ENCODE peak calls at places on chromosomes 13 and 19, in six cellular contexts. Q, L, D, W, M and F are unnamed samples.

GRCh38 chr19:41373993-41374392 is 2.3 kb upstream of the TMEM91 start:
- DNase-seq in Q (peak), D (peak), L (peak), W (peak), M (no peak), F (peak)

GRCh38 chr13:59568306-59568705 is 595.4 kb downstream of the DIAPH3 start:
- DNase-seq in W (no peak), M (no peak), D (no peak), L (no peak), Q (no peak), F (peak)

GRCh38 chr19:10566658-10567410 is 1.0 kb upstream of the KRI1 start:
- DNase-seq in W (no peak), D (no peak), M (no peak), Q (peak), L (no peak), F (no peak)

GRCh38 chr13:110644892-110645521 is 29.7 kb downstream of the NAXD start:
- DNase-seq in Q (peak), L (peak), W (peak), M (peak), D (peak), F (peak)

GRCh38 chr19:5889288-5889971 is 14.2 kb downstream of the NDUFA11 start:
- DNase-seq in Q (no peak), W (peak), M (no peak), D (no peak), L (no peak), F (no peak)

GRCh38 chr13:42835012-42835411 is 53.6 kb downstream of the FAM216B start:
- DNase-seq in W (no peak), M (no peak), L (no peak), Q (no peak), D (no peak), F (no peak)

GRCh38 chr13:49641810-49642291 is 13.5 kb downstream of the ARL11 start:
- DNase-seq in D (peak), W (peak), Q (peak), L (peak), M (no peak), F (no peak)

GRCh38 chr19:7397687-7398086 is 49.0 kb downstream of the ARHGEF18 start:
- DNase-seq in M (no peak), D (no peak), L (peak), W (peak), Q (no peak), F (no peak)

GRCh38 chr13:93339550-93339949 is 112.9 kb downstream of the GPC6 start:
- DNase-seq in W (no peak), M (no peak), D (no peak), Q (no peak), L (no peak), F (no peak)

GRCh38 chr19:57769345-57770131 is at the start of gene ZNF586:
- DNase-seq in W (peak), D (peak), M (peak), L (peak), Q (peak), F (peak)

GRCh38 chr19:12666305-12667048 is at the start of the genes MAN2B1 and WDR83:
- DNase-seq in M (peak), Q (peak), W (no peak), L (peak), D (peak), F (peak)

GRCh38 chr13:75544681-75545333 is 4.8 kb upstream of the UCHL3 start:
- DNase-seq in Q (no peak), W (peak), L (peak), M (no peak), D (no peak), F (no peak)

GRCh38 chr13:71477735-71478134 is 389.3 kb downstream of the DACH1 start:
- DNase-seq in L (no peak), W (no peak), Q (no peak), D (no peak), M (no peak), F (peak)

GRCh38 chr13:111658150-111659100 is 338.0 kb downstream of the TEX29 start:
- DNase-seq in D (no peak), L (no peak), W (no peak), M (peak), Q (no peak), F (peak)

GRCh38 chr13:79533781-79534400 is 52.9 kb downstream of the NDFIP2 start:
- DNase-seq in L (no peak), M (no peak), Q (no peak), D (no peak), W (no peak), F (no peak)

GRCh38 chr13:32791545-32792172 is 205.4 kb downstream of the PDS5B start:
- DNase-seq in M (no peak), W (no peak), L (no peak), Q (no peak), D (no peak), F (no peak)

GRCh38 chr13:40653558-40654318 is 12.7 kb downstream of the FOXO1 start:
- DNase-seq in W (no peak), L (no peak), M (no peak), Q (no peak), D (no peak), F (peak)

GRCh38 chr19:42140125-42140754 is 8.0 kb upstream of the POU2F2 start:
- DNase-seq in Q (peak), L (peak), W (no peak), D (peak), M (peak), F (peak)

GRCh38 chr13:33235078-33235477 is 50.5 kb downstream of the STARD13 start:
- DNase-seq in Q (no peak), L (no peak), W (no peak), M (no peak), D (no peak), F (no peak)

GRCh38 chr13:29436291-29436690 is 159.2 kb downstream of the SLC7A1 start:
- DNase-seq in D (no peak), W (no peak), Q (no peak), M (no peak), L (peak), F (no peak)
- H3K27ac ChIP-seq in D (peak), W (no peak), Q (peak), M (no peak), L (no peak), F (no peak)

DNA sequence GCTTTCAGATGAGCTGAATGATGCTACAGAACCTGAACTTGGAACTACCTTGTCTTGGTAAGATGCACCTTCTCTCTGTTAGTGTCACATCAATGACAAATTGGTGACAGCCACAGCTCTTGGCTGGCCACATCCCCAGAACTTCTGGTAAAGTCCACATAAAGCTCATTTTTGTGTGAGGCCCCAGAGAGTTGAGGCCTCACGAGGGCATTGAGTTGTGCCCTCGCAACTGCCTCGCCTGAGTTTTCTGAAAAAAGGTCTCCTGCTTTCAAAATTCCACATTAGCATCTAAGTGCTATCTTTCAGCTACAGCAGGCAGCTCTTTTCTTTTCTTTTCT is 42.6 kb downstream of the MRPL57 start:
- DNase-seq in Q (no peak), D (no peak), W (no peak), L (no peak), M (no peak), F (no peak)
- H3K27ac ChIP-seq in Q (no peak), D (no peak), W (no peak), L (no peak), M (no peak), F (no peak)

GRCh38 chr19:51364200-51365106 is 1.7 kb downstream of the ETFB start:
- DNase-seq in Q (no peak), D (no peak), W (no peak), M (no peak), L (peak), F (no peak)
- H3K27ac ChIP-seq in Q (no peak), D (peak), W (no peak), M (no peak), L (no peak), F (no peak)

GRCh38 chr19:39499082-39499642 is 415 bp downstream of the DLL3 start:
- DNase-seq in W (no peak), M (no peak), D (no peak), Q (no peak), L (peak), F (peak)
- H3K27ac ChIP-seq in W (no peak), M (no peak), D (no peak), Q (no peak), L (no peak), F (no peak)

GRCh38 chr19:49859838-49860715 is 7.3 kb downstream of the PNKP start:
- DNase-seq in D (no peak), M (no peak), W (no peak), L (no peak), Q (no peak), F (no peak)
- H3K27ac ChIP-seq in D (no peak), M (no peak), W (peak), L (no peak), Q (no peak), F (peak)

GRCh38 chr13:44320611-44321010 is 53.0 kb upstream of the SERP2 start:
- DNase-seq in D (no peak), L (no peak), Q (no peak), W (no peak), M (no peak), F (no peak)

GRCh38 chr13:44312898-44313551 is 60.6 kb upstream of the SERP2 start:
- DNase-seq in L (peak), D (no peak), W (peak), M (no peak), Q (no peak), F (no peak)

GRCh38 chr13:44313674-44314073 is 60.0 kb upstream of the SERP2 start:
- DNase-seq in D (no peak), Q (no peak), L (peak), M (no peak), W (no peak), F (peak)

GRCh38 chr13:44321961-44322360 is 51.7 kb upstream of the SERP2 start:
- DNase-seq in Q (no peak), L (no peak), M (no peak), D (no peak), W (no peak), F (no peak)

DNA sequence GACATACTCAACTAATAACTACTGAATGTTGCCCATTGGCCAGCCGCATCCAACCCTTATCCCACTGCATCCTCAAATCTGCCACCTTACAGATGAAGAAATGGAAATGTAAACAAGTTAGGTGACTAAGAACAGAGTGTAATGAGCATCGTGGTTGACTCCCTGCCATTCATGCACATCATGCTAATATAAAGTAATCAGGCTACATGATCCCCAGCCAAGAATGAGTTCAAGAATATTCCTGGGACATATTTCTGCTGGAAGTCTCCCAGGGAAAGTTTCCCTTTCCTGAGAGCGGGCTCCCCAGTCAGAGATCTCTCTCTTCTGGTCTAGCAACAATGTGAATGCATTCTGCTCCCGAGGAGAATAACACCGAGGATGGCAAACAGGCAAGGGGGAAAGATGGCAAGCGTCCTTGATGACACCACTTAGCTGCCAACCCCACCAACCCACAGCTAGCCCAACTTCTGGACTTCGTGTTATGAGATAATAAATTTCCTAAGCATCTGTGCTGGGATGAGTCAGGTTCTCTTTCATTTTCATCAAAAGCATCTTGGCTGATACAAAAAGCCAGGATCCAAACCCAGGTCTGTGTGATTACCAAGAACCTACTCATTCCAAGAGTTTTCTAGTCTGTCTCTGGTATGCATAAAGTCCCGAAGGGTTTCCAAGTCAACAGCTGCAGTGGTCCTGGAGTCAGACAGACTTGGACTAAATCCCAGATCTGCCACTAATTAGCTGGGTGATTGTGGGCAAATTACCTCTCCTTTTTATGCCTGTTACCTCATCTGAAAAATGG is 55.7 kb upstream of the SERP2 start:
- DNase-seq in Q (no peak), L (peak), M (no peak), W (no peak), D (no peak), F (no peak)
- H3K27ac ChIP-seq in Q (no peak), L (no peak), M (no peak), W (no peak), D (no peak), F (no peak)

GRCh38 chr19:34306824-34307223 is 52.5 kb downstream of the GARRE1 start:
- DNase-seq in D (no peak), L (no peak), M (no peak), W (no peak), Q (no peak), F (no peak)
- H3K27ac ChIP-seq in D (peak), L (no peak), M (no peak), W (no peak), Q (peak), F (peak)

GRCh38 chr13:51805925-51806324 is 2.0 kb upstream of the DHRS12 start:
- DNase-seq in M (no peak), Q (no peak), W (no peak), D (no peak), L (no peak), F (no peak)
- H3K27ac ChIP-seq in M (no peak), Q (no peak), W (no peak), D (peak), L (no peak), F (no peak)

GRCh38 chr13:27806744-27807387 is 14.6 kb downstream of the GSX1 start:
- DNase-seq in D (no peak), M (no peak), W (no peak), Q (no peak), L (no peak), F (no peak)
- H3K27ac ChIP-seq in D (no peak), M (no peak), W (no peak), Q (no peak), L (no peak), F (no peak)

DNA sequence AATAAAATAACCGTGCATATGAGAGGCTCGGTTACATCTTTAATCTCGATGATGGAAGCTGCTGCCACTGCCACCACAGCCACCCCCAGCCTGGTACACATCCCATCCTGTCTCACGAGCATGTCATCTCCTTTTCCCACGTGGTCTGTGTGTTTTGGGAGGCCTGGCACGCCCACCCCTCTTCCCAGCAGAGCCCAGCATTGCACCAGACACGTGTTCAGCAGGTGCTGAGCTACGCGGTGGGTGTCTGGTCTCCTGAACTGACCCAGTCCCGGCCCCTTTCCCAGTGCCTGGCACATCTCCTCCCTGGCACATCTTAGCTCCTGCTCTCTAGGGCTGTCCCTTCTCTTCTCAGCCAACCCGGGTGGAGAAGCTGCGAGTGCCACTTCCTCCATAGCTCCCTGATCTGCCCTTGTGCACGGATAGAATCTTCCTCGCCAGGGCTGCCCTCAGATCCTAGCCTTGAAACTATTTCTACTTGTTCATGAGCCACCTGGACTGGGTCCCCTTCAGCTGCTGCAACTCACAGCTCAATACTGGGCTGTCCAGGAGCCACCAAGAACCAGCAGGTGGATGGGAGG is 36.8 kb upstream of the ZNF536 start:
- DNase-seq in W (no peak), D (no peak), Q (no peak), M (no peak), L (no peak), F (no peak)
- H3K27ac ChIP-seq in W (no peak), D (no peak), Q (no peak), M (no peak), L (no peak), F (no peak)